ENCODE peak calls at places on chromosomes 7 and 10, in seven cellular contexts. J is HCT116, G is K562, H is H1, L is SK-N-SH, V is NT2/D1, O is GM12878. W is an unnamed sample.
A peak's percentile ranks its signal among the peaks of the same experiment; 100 is the strongest.

GRCh38 chr7:47451851-47452205 is 130.1 kb downstream of the TNS3 start:
- DNase-seq in J (no peak), G (no peak), H (no peak), L (no peak), V (no peak), O (no peak), W (no peak)

GRCh38 chr10:8116926-8117493 is 62.5 kb downstream of the GATA3 start:
- DNase-seq in J (no peak), G (no peak), H (no peak), L (peak; percentile 81), V (no peak), O (no peak), W (no peak)

GRCh38 chr10:130202984-130203617 is 66.9 kb downstream of the GLRX3 start:
- DNase-seq in J (no peak), G (no peak), H (no peak), L (no peak), V (no peak), O (no peak), W (no peak)

GRCh38 chr10:78196964-78197363 is 163.3 kb downstream of the RPS24 start:
- DNase-seq in J (no peak), G (no peak), H (no peak), L (no peak), V (no peak), O (peak; percentile 7), W (no peak)

GRCh38 chr10:5046410-5046809 is 42.8 kb upstream of the AKR1C2 start:
- DNase-seq in J (no peak), G (no peak), H (no peak), L (no peak), V (no peak), O (no peak), W (no peak)

GRCh38 chr7:139328375-139328774 is 12.8 kb upstream of the FMC1 start:
- DNase-seq in J (no peak), G (no peak), H (no peak), L (no peak), V (no peak), O (no peak), W (no peak)

GRCh38 chr7:106075937-106076336 is 36.2 kb downstream of the SYPL1 start:
- DNase-seq in J (no peak), G (no peak), H (no peak), L (no peak), V (no peak), O (no peak), W (no peak)

GRCh38 chr10:6097063-6097462 is 8.2 kb downstream of the RBM17 start:
- DNase-seq in J (no peak), G (no peak), H (no peak), L (no peak), V (no peak), O (no peak), W (no peak)

GRCh38 chr7:22156205-22156604 is 200.7 kb downstream of the RAPGEF5 start:
- DNase-seq in J (peak; percentile 42), G (peak; percentile 7), H (no peak), L (no peak), V (no peak), O (no peak), W (no peak)

GRCh38 chr10:11035318-11035920 is 17.7 kb downstream of the CELF2 start:
- DNase-seq in J (no peak), G (no peak), H (no peak), L (no peak), V (peak; percentile 38), O (no peak), W (no peak)

GRCh38 chr10:122503004-122503403 is 41.7 kb downstream of the HTRA1 start:
- DNase-seq in J (no peak), G (no peak), H (no peak), L (no peak), V (no peak), O (no peak), W (no peak)

GRCh38 chr10:48447356-48448215 is 141.1 kb downstream of the MAPK8 start:
- DNase-seq in J (no peak), G (no peak), H (no peak), L (no peak), V (no peak), O (no peak), W (no peak)

GRCh38 chr10:7475046-7475860 is 64.4 kb upstream of the SFMBT2 start:
- DNase-seq in J (no peak), G (no peak), H (peak; percentile 67), L (peak; percentile 38), V (no peak), O (no peak), W (no peak)

GRCh38 chr10:59830601-59831259 is 75.6 kb downstream of the CCDC6 start:
- DNase-seq in J (peak; percentile 34), G (peak; percentile 77), H (peak; percentile 70), L (peak; percentile 59), V (peak; percentile 39), O (no peak), W (peak; percentile 38)

GRCh38 chr7:85673881-85674280 is 487.0 kb upstream of the SEMA3D start:
- DNase-seq in J (no peak), G (no peak), H (no peak), L (no peak), V (no peak), O (no peak), W (no peak)

GRCh38 chr10:10038358-10038757 is 979.3 kb upstream of the CELF2 start:
- DNase-seq in J (no peak), G (no peak), H (no peak), L (no peak), V (no peak), O (no peak), W (no peak)

GRCh38 chr10:13453896-13454295 is 74.9 kb downstream of the BEND7 start:
- DNase-seq in J (no peak), G (no peak), H (peak; percentile 41), L (no peak), V (no peak), O (peak; percentile 16), W (no peak)

GRCh38 chr7:101100858-101101847 is 15.9 kb downstream of the TRIM56 start:
- DNase-seq in J (no peak), G (no peak), H (no peak), L (no peak), V (no peak), O (no peak), W (no peak)

GRCh38 chr7:7719235-7719634 is 828 bp upstream of the RPA3 start:
- DNase-seq in J (peak; percentile 26), G (no peak), H (no peak), L (peak; percentile 47), V (no peak), O (peak; percentile 77), W (peak; percentile 37)

GRCh38 chr10:96338279-96338925 is 20.4 kb downstream of the OPALIN start:
- DNase-seq in J (no peak), G (no peak), H (no peak), L (no peak), V (no peak), O (no peak), W (no peak)

GRCh38 chr10:3803295-3803883 is 18.4 kb upstream of the KLF6 start:
- DNase-seq in J (no peak), G (peak; percentile 66), H (no peak), L (no peak), V (no peak), O (no peak), W (no peak)

GRCh38 chr7:86158111-86158510 is 485.6 kb upstream of the GRM3 start:
- DNase-seq in J (no peak), G (no peak), H (no peak), L (no peak), V (no peak), O (no peak), W (no peak)

GRCh38 chr7:27073066-27073465 is 22.7 kb downstream of the HOXA1 start:
- DNase-seq in J (no peak), G (no peak), H (no peak), L (no peak), V (no peak), O (no peak), W (no peak)

GRCh38 chr10:79390551-79391229 is 43.4 kb downstream of the PPIF start:
- DNase-seq in J (no peak), G (peak; percentile 87), H (peak; percentile 40), L (peak; percentile 32), V (no peak), O (no peak), W (no peak)
- TF ChIP-seq YY1 in J (no peak), G (peak; percentile 73), H (no peak), L (no peak), V (no peak), O (no peak), W (no peak)

DNA sequence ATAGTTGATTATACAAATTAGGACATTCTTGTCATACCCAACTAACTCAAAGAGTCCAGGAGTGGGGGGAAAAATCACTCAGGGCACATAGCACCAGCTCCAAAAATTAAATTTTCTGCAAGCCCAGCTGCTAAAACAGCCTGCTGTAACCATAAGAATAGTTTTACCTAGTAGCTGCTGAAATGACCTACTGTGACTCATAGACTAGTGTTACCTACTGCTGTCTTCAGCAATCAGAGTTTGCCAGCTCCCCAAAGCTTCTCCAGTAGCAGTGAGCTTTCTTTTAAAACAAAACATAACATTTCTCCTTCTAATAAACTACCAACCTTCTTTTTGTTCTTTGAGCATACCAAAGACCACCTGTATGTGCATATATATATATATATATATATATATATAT is 4.2 kb upstream of the ARHGAP12 start:
- DNase-seq in J (no peak), G (no peak), H (no peak), L (no peak), V (no peak), O (no peak), W (no peak)
- TF ChIP-seq YY1 in J (no peak), G (no peak), H (no peak), L (no peak), V (no peak), O (no peak), W (no peak)

GRCh38 chr10:99779335-99779734 is 3.1 kb upstream of the ABCC2 start:
- DNase-seq in J (no peak), G (no peak), H (no peak), L (no peak), V (no peak), O (no peak), W (peak; percentile 76)
- TF ChIP-seq YY1 in J (no peak), G (no peak), H (no peak), L (no peak), V (no peak), O (no peak), W (no peak)

DNA sequence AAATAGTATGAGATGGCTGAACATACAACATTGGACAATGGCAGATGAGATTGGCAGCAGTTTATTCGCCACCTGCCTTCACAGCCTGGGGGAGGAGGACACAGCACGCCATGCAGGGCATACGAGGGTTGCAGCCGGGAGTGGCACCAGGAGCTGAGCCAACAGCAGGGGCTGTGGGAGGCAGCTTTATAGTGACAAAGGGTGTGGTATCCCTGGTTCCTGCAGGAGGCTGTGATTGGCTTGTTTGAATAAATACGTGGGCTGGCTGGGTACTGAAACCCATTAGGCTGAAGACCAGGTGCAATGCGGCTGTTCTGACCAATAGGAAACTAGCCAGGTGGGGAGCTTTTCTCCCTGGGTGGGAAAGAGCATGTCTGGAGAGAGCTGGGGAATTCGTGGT is 68.9 kb upstream of the LEP start:
- DNase-seq in J (no peak), G (no peak), H (no peak), L (no peak), V (no peak), O (no peak), W (no peak)
- TF ChIP-seq YY1 in J (no peak), G (no peak), H (no peak), L (no peak), V (no peak), O (no peak), W (no peak)

GRCh38 chr10:47027108-47027811 is 116.0 kb downstream of the PTPN20 start:
- DNase-seq in J (no peak), G (no peak), H (peak; percentile 33), L (no peak), V (no peak), O (no peak), W (no peak)
- TF ChIP-seq YY1 in J (no peak), G (no peak), H (no peak), L (no peak), V (no peak), O (no peak), W (no peak)

W was measured in HepG2.